ENCODE peak calls at places on chromosomes 13 and 19, in five cellular contexts. G is COR-L47, Z is ovary, D is T-helper 17 cell, H is stomach. A is an unnamed sample.

GRCh38 chr13:32947886-32948285 is 68.3 kb upstream of the KL start:
- DNase-seq in H (no peak), G (peak; percentile 64), D (no peak), Z (no peak), A (no peak)

GRCh38 chr19:36128392-36128736 is 11.5 kb upstream of the CAPNS1 start:
- DNase-seq in Z (no peak), G (no peak), D (no peak), H (no peak), A (peak; percentile 61)

GRCh38 chr19:1082165-1082927 is 12.8 kb downstream of the POLR2E start:
- DNase-seq in G (peak; percentile 91), H (peak; percentile 96), D (peak; percentile 88), Z (no peak), A (peak; percentile 84)

GRCh38 chr19:51490676-51491075 is 10.9 kb downstream of the SIGLEC12 start:
- DNase-seq in G (no peak), Z (no peak), D (no peak), H (no peak), A (no peak)

GRCh38 chr13:112892759-112893569 is 76.0 kb upstream of the MCF2L start:
- DNase-seq in H (peak; percentile 61), D (no peak), Z (no peak), G (peak; percentile 74), A (peak; percentile 71)

GRCh38 chr13:25920931-25921330 is 130.9 kb downstream of the SHISA2 start:
- DNase-seq in G (no peak), D (no peak), H (no peak), Z (no peak), A (no peak)

GRCh38 chr13:73421310-73421912 is 362.6 kb downstream of the KLF5 start:
- DNase-seq in Z (no peak), G (no peak), H (peak; percentile 88), D (no peak), A (no peak)

GRCh38 chr13:103698000-103698399 is 631.8 kb upstream of the SLC10A2 start:
- DNase-seq in G (no peak), Z (no peak), D (no peak), H (no peak), A (no peak)

GRCh38 chr13:36531746-36532486 is 99.6 kb downstream of the CCNA1 start:
- DNase-seq in G (no peak), Z (no peak), D (no peak), H (no peak), A (no peak)